ENCODE peak calls at places on chromosomes 2 and 18, in four cellular contexts. X is T-helper 9 cell; C is small intestine; V is activated T-helper 1 cell treated with anti-CD3 and anti-CD28 coated beads, Interleukin-2, amount 50 U/mL, for 16 hours. F is an unnamed sample.

GRCh38 chr18:11883153-11883552 is 25.0 kb downstream of the MPPE1 start:
- DNase-seq in X (no peak), C (no peak), V (no peak), F (no peak)

GRCh38 chr2:126950499-126950898 is 51.8 kb downstream of the TEX51 start:
- DNase-seq in X (no peak), C (no peak), V (no peak), F (no peak)

GRCh38 chr2:188852752-188853151 is 121.4 kb upstream of the COL3A1 start:
- DNase-seq in X (no peak), C (no peak), V (no peak), F (no peak)

GRCh38 chr18:25921677-25922421 is 168.6 kb downstream of the SS18 start:
- DNase-seq in X (peak), C (peak), V (no peak), F (peak)

GRCh38 chr2:97739020-97739892 is 25.9 kb downstream of the ZAP70 start:
- DNase-seq in X (no peak), C (no peak), V (no peak), F (no peak)

GRCh38 chr2:236799391-236800048 is 229.9 kb downstream of the ACKR3 start:
- DNase-seq in X (no peak), C (no peak), V (no peak), F (no peak)

GRCh38 chr18:44895176-44895798 is 214.6 kb downstream of the SETBP1 start:
- DNase-seq in X (no peak), C (peak), V (no peak), F (no peak)

GRCh38 chr18:31965331-31965970 is 22.5 kb upstream of the TRAPPC8 start:
- DNase-seq in X (no peak), C (peak), V (no peak), F (no peak)

GRCh38 chr2:28661589-28662001 is 90.0 kb upstream of the PPP1CB start:
- DNase-seq in X (no peak), C (no peak), V (no peak), F (no peak)

GRCh38 chr2:142933916-142934315 is 56.5 kb downstream of the KYNU start:
- DNase-seq in X (no peak), C (no peak), V (no peak), F (no peak)

GRCh38 chr2:171703574-171704347 is 16.5 kb downstream of the DYNC1I2 start:
- DNase-seq in X (no peak), C (no peak), V (no peak), F (peak)

F was measured in HepG2.